ENCODE peak calls at places on chromosomes 3 and 15, in nine cellular contexts. V, F, W, R, U, T, I, M and B are unnamed samples.

GRCh38 chr3:11391930-11392688 is 119.9 kb downstream of the ATG7 start:
- DNase-seq in V (peak), F (no peak), W (no peak), R (no peak), U (peak), T (no peak), I (no peak), M (peak), B (no peak)

GRCh38 chr3:148953094-148953493 is 38.2 kb upstream of the GYG1 start:
- DNase-seq in V (no peak), F (no peak), W (no peak), R (no peak), U (no peak), T (no peak), I (no peak), M (no peak), B (no peak)

GRCh38 chr3:108669211-108669610 is 79.7 kb downstream of the DZIP3 start:
- DNase-seq in V (no peak), F (no peak), W (no peak), R (no peak), U (no peak), T (no peak), I (no peak), M (no peak), B (no peak)

GRCh38 chr3:59422312-59422711 is 372.5 kb upstream of the CFAP20DC start:
- DNase-seq in V (no peak), F (no peak), W (no peak), R (no peak), U (peak), T (no peak), I (no peak), M (no peak), B (no peak)

GRCh38 chr3:50237754-50238548 is 1.9 kb downstream of the GNAI2 start:
- DNase-seq in V (peak), F (peak), W (peak), R (peak), U (peak), T (peak), I (no peak), M (no peak), B (peak)

GRCh38 chr3:193761969-193762368 is 169.0 kb downstream of the OPA1 start:
- DNase-seq in V (no peak), F (no peak), W (no peak), R (no peak), U (no peak), T (no peak), I (no peak), M (no peak), B (no peak)

GRCh38 chr3:187739125-187739560 is 6.1 kb downstream of the BCL6 start:
- DNase-seq in V (no peak), F (no peak), W (peak), R (no peak), U (no peak), T (peak), I (no peak), M (no peak), B (peak)

GRCh38 chr3:5138214-5138981 is 16.3 kb downstream of the ARL8B start:
- DNase-seq in V (peak), F (no peak), W (no peak), R (no peak), U (peak), T (no peak), I (no peak), M (no peak), B (no peak)

GRCh38 chr3:188819939-188820338 is 351.8 kb upstream of the TPRG1 start:
- DNase-seq in V (peak), F (no peak), W (no peak), R (no peak), U (peak), T (no peak), I (no peak), M (no peak), B (no peak)

GRCh38 chr15:90261811-90262210 is 3.7 kb upstream of the NGRN start:
- DNase-seq in V (peak), F (no peak), W (no peak), R (no peak), U (peak), T (no peak), I (no peak), M (no peak), B (no peak)

GRCh38 chr3:23062582-23062981 is 140.5 kb upstream of the UBE2E2 start:
- DNase-seq in V (no peak), F (no peak), W (no peak), R (no peak), U (no peak), T (no peak), I (no peak), M (no peak), B (no peak)

GRCh38 chr3:171646357-171647133 is 163.7 kb downstream of the PLD1 start:
- DNase-seq in V (peak), F (peak), W (no peak), R (no peak), U (peak), T (no peak), I (peak), M (peak), B (no peak)

GRCh38 chr3:31106204-31106603 is 211.7 kb upstream of the GADL1 start:
- DNase-seq in V (peak), F (no peak), W (no peak), R (peak), U (peak), T (no peak), I (no peak), M (peak), B (no peak)

GRCh38 chr3:109806929-109807328 is 469.6 kb upstream of the DPPA4 start:
- DNase-seq in V (peak), F (no peak), W (no peak), R (no peak), U (peak), T (no peak), I (no peak), M (peak), B (no peak)

GRCh38 chr3:159988617-159989251 is at the start of gene IL12A:
- DNase-seq in V (peak), F (peak), W (peak), R (peak), U (peak), T (peak), I (peak), M (no peak), B (peak)

GRCh38 chr3:46017720-46018119 is 9.6 kb downstream of the XCR1 start:
- DNase-seq in V (peak), F (peak), W (no peak), R (no peak), U (no peak), T (no peak), I (no peak), M (no peak), B (no peak)

GRCh38 chr3:171222995-171223394 is 196.5 kb upstream of the SLC2A2 start:
- DNase-seq in V (no peak), F (no peak), W (no peak), R (no peak), U (no peak), T (no peak), I (no peak), M (no peak), B (no peak)

GRCh38 chr3:73694988-73695757 is 70.4 kb upstream of the PDZRN3 start:
- DNase-seq in V (no peak), F (no peak), W (no peak), R (no peak), U (no peak), T (no peak), I (no peak), M (no peak), B (no peak)

GRCh38 chr3:128309026-128309425 is 155.7 kb downstream of the EEFSEC start:
- DNase-seq in V (no peak), F (no peak), W (peak), R (peak), U (no peak), T (peak), I (no peak), M (no peak), B (no peak)

GRCh38 chr3:52194541-52195296 is 3.2 kb upstream of the ALAS1 start:
- DNase-seq in V (peak), F (no peak), W (peak), R (no peak), U (peak), T (peak), I (no peak), M (no peak), B (no peak)

GRCh38 chr3:41117398-41117870 is 81.9 kb upstream of the CTNNB1 start:
- DNase-seq in V (no peak), F (peak), W (peak), R (peak), U (peak), T (peak), I (peak), M (peak), B (no peak)

GRCh38 chr3:127529346-127530188 is 61.0 kb downstream of the TPRA1 start:
- DNase-seq in V (no peak), F (no peak), W (no peak), R (no peak), U (no peak), T (no peak), I (no peak), M (no peak), B (no peak)

GRCh38 chr3:60399295-60399694 is 852.0 kb downstream of the FHIT start:
- DNase-seq in V (no peak), F (no peak), W (no peak), R (no peak), U (no peak), T (no peak), I (no peak), M (no peak), B (no peak)

GRCh38 chr3:64441861-64442260 is 216.6 kb upstream of the PRICKLE2 start:
- DNase-seq in V (no peak), F (no peak), W (no peak), R (no peak), U (peak), T (no peak), I (no peak), M (no peak), B (no peak)

GRCh38 chr15:29822100-29822684 is at the start of gene TJP1:
- DNase-seq in V (peak), F (peak), W (peak), R (peak), U (peak), T (peak), I (no peak), M (no peak), B (peak)

GRCh38 chr3:122794483-122794778 is 438 bp upstream of the SLC49A4 start:
- DNase-seq in V (peak), F (no peak), W (no peak), R (no peak), U (peak), T (no peak), I (no peak), M (no peak), B (no peak)

GRCh38 chr3:122793568-122794416 is at the start of gene HSPBAP1:
- DNase-seq in V (peak), F (peak), W (peak), R (peak), U (peak), T (peak), I (peak), M (peak), B (peak)

GRCh38 chr3:122797291-122797690 is 2.4 kb downstream of the SLC49A4 start:
- DNase-seq in V (peak), F (no peak), W (no peak), R (no peak), U (peak), T (no peak), I (no peak), M (no peak), B (no peak)

GRCh38 chr3:122794779-122795673 is at the start of gene SLC49A4:
- DNase-seq in V (peak), F (peak), W (peak), R (peak), U (peak), T (peak), I (peak), M (peak), B (peak)

GRCh38 chr3:122795674-122795969 is 753 bp downstream of the SLC49A4 start:
- DNase-seq in V (peak), F (no peak), W (no peak), R (no peak), U (peak), T (no peak), I (no peak), M (no peak), B (no peak)
- TF ChIP-seq CTCF in V (no peak), F (no peak), W (no peak), R (no peak), U (no peak), T (no peak), I (no peak), M (no peak), B (no peak)

GRCh38 chr3:98800401-98800800 is 37.3 kb downstream of the ST3GAL6 start:
- DNase-seq in V (no peak), F (no peak), W (no peak), R (no peak), U (no peak), T (no peak), I (peak), M (no peak), B (no peak)

GRCh38 chr3:98798820-98799219 is 35.7 kb downstream of the ST3GAL6 start:
- DNase-seq in V (no peak), F (no peak), W (no peak), R (no peak), U (no peak), T (no peak), I (no peak), M (no peak), B (no peak)

GRCh38 chr3:98797905-98798304 is 34.8 kb downstream of the ST3GAL6 start:
- DNase-seq in V (no peak), F (no peak), W (no peak), R (no peak), U (no peak), T (no peak), I (no peak), M (no peak), B (no peak)

GRCh38 chr3:98799479-98799878 is 36.3 kb downstream of the ST3GAL6 start:
- DNase-seq in V (no peak), F (no peak), W (no peak), R (no peak), U (no peak), T (no peak), I (no peak), M (no peak), B (no peak)

GRCh38 chr3:98801042-98801747 is 38.1 kb downstream of the ST3GAL6 start:
- DNase-seq in V (no peak), F (no peak), W (no peak), R (no peak), U (no peak), T (no peak), I (no peak), M (no peak), B (no peak)
- TF ChIP-seq CTCF in V (no peak), F (no peak), W (peak), R (no peak), U (peak), T (no peak), I (peak), M (no peak), B (no peak)

GRCh38 chr15:42495361-42496212 is at the start of gene SNAP23:
- DNase-seq in V (peak), F (peak), W (peak), R (peak), U (peak), T (peak), I (peak), M (peak), B (peak)
- TF ChIP-seq CTCF in V (no peak), F (no peak), W (no peak), R (no peak), U (no peak), T (no peak), I (no peak), M (no peak), B (no peak)

DNA sequence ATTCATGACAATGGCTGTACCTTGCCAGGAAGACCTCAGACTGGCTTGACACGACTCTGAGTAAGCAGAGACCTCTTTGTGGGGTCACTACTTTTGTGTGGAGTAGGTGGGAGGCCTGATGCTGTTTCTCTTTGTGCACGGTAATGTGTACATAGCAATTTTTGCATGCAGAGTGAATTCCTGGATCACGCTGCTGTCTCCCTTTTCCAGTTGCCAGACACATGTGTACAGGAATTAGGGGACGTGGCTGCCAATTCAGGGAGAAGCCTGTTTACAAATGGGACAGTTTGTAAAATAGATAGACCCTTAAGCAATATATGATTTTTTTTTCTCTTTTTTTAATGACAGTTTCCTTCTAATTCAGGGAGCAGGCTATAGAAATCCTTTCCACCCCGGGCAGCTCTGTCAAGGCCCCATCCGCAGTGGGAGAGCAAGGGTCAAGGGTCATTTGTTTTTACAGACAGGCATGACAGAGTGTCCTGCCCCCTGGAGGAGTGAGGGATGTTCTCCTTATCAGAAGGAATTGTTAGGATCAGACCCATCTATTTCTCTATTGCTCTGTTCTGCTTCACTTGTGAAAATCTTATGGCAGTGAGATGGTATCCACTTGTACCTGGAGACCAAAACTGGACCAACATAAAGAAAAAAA is 4.7 kb downstream of the CACNA1D start:
- DNase-seq in V (no peak), F (no peak), W (no peak), R (no peak), U (no peak), T (no peak), I (no peak), M (no peak), B (peak)
- TF ChIP-seq CTCF in V (no peak), F (no peak), W (no peak), R (no peak), U (no peak), T (no peak), I (no peak), M (no peak), B (peak)

GRCh38 chr3:100650651-100651611 is 41.5 kb downstream of the ADGRG7 start:
- DNase-seq in V (peak), F (peak), W (no peak), R (no peak), U (peak), T (no peak), I (no peak), M (no peak), B (no peak)
- TF ChIP-seq CTCF in V (peak), F (peak), W (no peak), R (no peak), U (no peak), T (no peak), I (peak), M (no peak), B (no peak)

DNA sequence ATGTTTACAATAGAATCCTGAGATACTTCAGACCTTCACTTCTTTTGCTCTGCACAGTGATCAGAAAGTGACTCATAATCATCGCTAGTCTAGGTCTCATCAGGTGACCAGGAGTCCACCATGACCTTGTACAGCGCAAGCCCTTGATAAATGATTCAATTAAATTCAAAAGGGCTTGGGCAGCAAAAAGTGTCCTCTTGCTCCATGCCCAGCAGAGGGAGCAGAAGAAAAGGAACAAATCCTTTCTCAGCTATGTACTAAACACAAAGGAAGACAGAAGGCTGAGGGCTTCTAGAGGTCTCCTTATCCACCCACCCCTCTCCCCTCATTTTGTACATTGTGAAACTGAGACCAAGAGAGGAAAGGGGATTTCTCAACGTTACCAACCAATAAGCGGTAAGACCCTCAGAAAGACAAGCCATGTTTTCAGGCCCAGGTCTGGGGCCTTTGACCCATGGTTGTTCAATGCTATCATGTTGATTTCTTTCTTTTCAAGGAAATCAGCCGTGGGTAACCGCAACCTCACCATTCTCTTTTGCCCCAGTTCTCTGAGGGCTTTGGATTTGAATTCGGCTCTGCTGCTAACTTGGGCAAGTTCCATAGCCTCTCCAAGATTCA is 74.8 kb downstream of the AQP9 start:
- DNase-seq in V (peak), F (no peak), W (no peak), R (no peak), U (peak), T (peak), I (no peak), M (no peak), B (no peak)
- TF ChIP-seq CTCF in V (peak), F (peak), W (peak), R (peak), U (peak), T (peak), I (peak), M (peak), B (peak)

DNA sequence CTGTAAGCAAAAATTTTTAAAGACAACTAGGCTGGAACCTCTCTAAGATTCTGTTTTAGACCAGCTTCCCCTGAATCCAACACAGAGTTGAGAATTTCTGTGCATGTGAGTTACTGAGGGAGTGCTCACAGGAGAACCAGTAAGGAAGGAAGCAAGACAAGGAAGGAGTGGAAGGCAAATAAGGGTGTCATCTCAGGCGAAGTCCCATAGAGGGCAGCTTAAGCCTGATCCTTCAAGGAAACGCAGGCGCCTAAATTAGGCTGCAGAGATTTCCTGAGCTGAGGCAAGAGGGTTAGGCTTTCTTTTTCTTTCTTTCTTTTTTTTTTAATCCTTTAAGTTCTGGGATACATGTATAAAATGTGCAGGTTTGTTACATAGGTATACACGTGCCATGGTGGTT is 36.2 kb upstream of the COL6A6 start:
- DNase-seq in V (peak), F (no peak), W (no peak), R (no peak), U (peak), T (no peak), I (no peak), M (peak), B (peak)
- TF ChIP-seq CTCF in V (peak), F (no peak), W (peak), R (no peak), U (peak), T (peak), I (peak), M (peak), B (peak)